ENCODE peak calls at places on chromosomes 4 and X, in seven cellular contexts. X is NCI-H1105 treated with DMSO at 0.1 percent for 48 hours; U is Caki2; Y is activated CD4-positive, alpha-beta T cell treated with anti-CD3 and anti-CD28 coated beads, Interleukin-2, amount 50 U/mL, for 4 hours; F is NCI-H460; Q is prostate gland; W is ecto neural progenitor cell. N is an unnamed sample.

GRCh38 chr4:84231539-84232055 is 267.5 kb downstream of the NKX6-1 start:
- DNase-seq in X (no peak), U (no peak), Y (no peak), F (no peak), Q (no peak), W (no peak), N (no peak)

GRCh38 chrX:28910501-28910900 is 323.3 kb downstream of the IL1RAPL1 start:
- DNase-seq in X (no peak), U (peak; percentile 80), Y (no peak), F (no peak), Q (no peak), W (no peak), N (no peak)

GRCh38 chrX:5409106-5409505 is 819.6 kb downstream of the NLGN4X start:
- DNase-seq in X (no peak), U (no peak), Y (no peak), F (no peak), Q (no peak), W (no peak), N (no peak)

GRCh38 chr4:53602390-53602789 is 11.1 kb upstream of the LNX1 start:
- DNase-seq in X (no peak), U (no peak), Y (no peak), F (no peak), Q (no peak), W (no peak), N (no peak)

GRCh38 chr4:3300198-3300671 is 7.4 kb downstream of the RGS12 start:
- DNase-seq in X (no peak), U (no peak), Y (no peak), F (no peak), Q (no peak), W (peak; percentile 37), N (peak; percentile 37)

GRCh38 chr4:33696066-33696465 is 2548.2 kb downstream of the ARAP2 start:
- DNase-seq in X (no peak), U (no peak), Y (no peak), F (no peak), Q (no peak), W (no peak), N (no peak)

GRCh38 chr4:140014284-140014683 is 139.7 kb downstream of the MAML3 start:
- DNase-seq in X (no peak), U (no peak), Y (no peak), F (no peak), Q (no peak), W (no peak), N (no peak)

GRCh38 chr4:53476232-53477037 is 99.0 kb downstream of the FIP1L1 start:
- DNase-seq in X (no peak), U (peak; percentile 86), Y (no peak), F (no peak), Q (no peak), W (no peak), N (no peak)

GRCh38 chrX:46260502-46260901 is 284.7 kb downstream of the ZNF674 start:
- DNase-seq in X (no peak), U (no peak), Y (no peak), F (no peak), Q (no peak), W (no peak), N (no peak)

GRCh38 chr4:84916233-84916632 is 50.3 kb downstream of the WDFY3 start:
- DNase-seq in X (no peak), U (no peak), Y (no peak), F (no peak), Q (no peak), W (no peak), N (no peak)

GRCh38 chrX:18985186-18985435 is 1.2 kb upstream of the PHKA2 start:
- DNase-seq in X (no peak), U (no peak), Y (no peak), F (no peak), Q (no peak), W (no peak), N (no peak)

GRCh38 chrX:139949703-139950102 is 15.6 kb downstream of the CXorf66 start:
- DNase-seq in X (no peak), U (no peak), Y (no peak), F (no peak), Q (no peak), W (no peak), N (no peak)

GRCh38 chrX:46376246-46376885 is 168.9 kb downstream of the ZNF674 start:
- DNase-seq in X (peak; percentile 36), U (peak; percentile 69), Y (peak; percentile 26), F (peak; percentile 41), Q (peak; percentile 20), W (peak; percentile 52), N (peak; percentile 49)

GRCh38 chr4:24973471-24974251 is 57.1 kb downstream of the LGI2 start:
- DNase-seq in X (no peak), U (peak; percentile 91), Y (no peak), F (peak; percentile 25), Q (peak; percentile 54), W (no peak), N (peak; percentile 39)

GRCh38 chr4:7371122-7371941 is 63.4 kb downstream of the PSAPL1 start:
- DNase-seq in X (no peak), U (no peak), Y (no peak), F (no peak), Q (no peak), W (no peak), N (peak; percentile 79)

GRCh38 chr4:1050486-1051213 is 39.2 kb downstream of the FGFRL1 start:
- DNase-seq in X (no peak), U (no peak), Y (no peak), F (no peak), Q (no peak), W (peak; percentile 73), N (peak; percentile 60)

GRCh38 chr4:6523251-6523650 is 50.8 kb upstream of the PPP2R2C start:
- DNase-seq in X (no peak), U (no peak), Y (no peak), F (no peak), Q (no peak), W (no peak), N (no peak)

GRCh38 chr4:10590896-10591295 is 93.7 kb downstream of the CLNK start:
- DNase-seq in X (no peak), U (no peak), Y (no peak), F (peak; percentile 26), Q (no peak), W (no peak), N (no peak)

GRCh38 chr4:108696160-108696559 is 45.8 kb downstream of the OSTC start:
- DNase-seq in X (no peak), U (no peak), Y (no peak), F (no peak), Q (no peak), W (no peak), N (no peak)

GRCh38 chr4:7915875-7916242 is 23.8 kb downstream of the AFAP1 start:
- DNase-seq in X (no peak), U (no peak), Y (no peak), F (no peak), Q (no peak), W (no peak), N (no peak)

GRCh38 chrX:25012793-25013592 is 2.8 kb downstream of the ARX start:
- DNase-seq in X (no peak), U (peak; percentile 35), Y (no peak), F (peak; percentile 21), Q (no peak), W (peak; percentile 61), N (no peak)

GRCh38 chr4:47135210-47135609 is 103.8 kb downstream of the GABRB1 start:
- DNase-seq in X (no peak), U (no peak), Y (no peak), F (no peak), Q (no peak), W (no peak), N (no peak)

GRCh38 chrX:7993873-7994272 is 66.7 kb upstream of the PNPLA4 start:
- DNase-seq in X (no peak), U (no peak), Y (no peak), F (no peak), Q (no peak), W (no peak), N (no peak)

GRCh38 chr4:26866203-26866602 is 5.6 kb downstream of the STIM2 start:
- DNase-seq in X (no peak), U (no peak), Y (no peak), F (no peak), Q (no peak), W (no peak), N (no peak)

GRCh38 chrX:47166126-47166525 is 21.1 kb downstream of the RBM10 start:
- DNase-seq in X (no peak), U (no peak), Y (no peak), F (no peak), Q (no peak), W (no peak), N (no peak)

GRCh38 chr4:7389719-7390118 is 45.0 kb downstream of the PSAPL1 start:
- DNase-seq in X (no peak), U (no peak), Y (no peak), F (no peak), Q (no peak), W (peak; percentile 44), N (peak; percentile 32)

GRCh38 chrX:50721771-50722521 is 92.0 kb downstream of the SHROOM4 start:
- DNase-seq in X (no peak), U (no peak), Y (no peak), F (no peak), Q (no peak), W (no peak), N (no peak)

GRCh38 chr4:185396724-185397402 is at the start of gene ANKRD37:
- DNase-seq in X (peak; percentile 52), U (no peak), Y (no peak), F (no peak), Q (peak; percentile 59), W (no peak), N (no peak)

GRCh38 chr4:186810613-186811150 is 87.0 kb upstream of the FAT1 start:
- DNase-seq in X (no peak), U (no peak), Y (no peak), F (no peak), Q (no peak), W (no peak), N (no peak)

GRCh38 chr4:42280327-42281095 is 116.8 kb upstream of the SHISA3 start:
- DNase-seq in X (no peak), U (no peak), Y (no peak), F (peak; percentile 26), Q (no peak), W (no peak), N (no peak)

GRCh38 chr4:7941111-7942018 is 1.7 kb upstream of the AFAP1 start:
- DNase-seq in X (no peak), U (peak; percentile 68), Y (no peak), F (no peak), Q (peak; percentile 14), W (no peak), N (no peak)

GRCh38 chr4:828641-829271 is 2.8 kb upstream of the CPLX1 start:
- DNase-seq in X (no peak), U (no peak), Y (no peak), F (no peak), Q (no peak), W (peak; percentile 58), N (peak; percentile 48)

N was measured in retina.